ENCODE peak calls at places on chromosomes 6 and 20, in five cellular contexts. K is spleen, H is lower leg skin, W is uterus, Q is body of pancreas. N is an unnamed sample.

GRCh38 chr6:110002676-110003075 is 24.6 kb downstream of the GPR6 start:
- DNase-seq in K (no peak), H (no peak), W (no peak), Q (no peak), N (no peak)

GRCh38 chr6:89433637-89434499 is 916 bp downstream of the ANKRD6 start:
- DNase-seq in K (peak), H (peak), W (peak), Q (peak), N (peak)

GRCh38 chr20:1664911-1665310 is 7.3 kb upstream of the SIRPG start:
- DNase-seq in K (peak), H (no peak), W (no peak), Q (no peak), N (peak)

GRCh38 chr6:134708079-134708478 is 241.8 kb downstream of the ALDH8A1 start:
- DNase-seq in K (no peak), H (no peak), W (no peak), Q (no peak), N (no peak)

GRCh38 chr6:168699631-168700315 is 258.8 kb downstream of the SMOC2 start:
- DNase-seq in K (no peak), H (peak), W (peak), Q (no peak), N (no peak)

GRCh38 chr20:51183443-51183842 is 160.5 kb upstream of the KCNG1 start:
- DNase-seq in K (no peak), H (no peak), W (no peak), Q (no peak), N (no peak)

GRCh38 chr6:85600713-85601313 is 7.2 kb upstream of the SNX14 start:
- DNase-seq in K (no peak), H (no peak), W (no peak), Q (no peak), N (no peak)

GRCh38 chr20:33111306-33111705 is 31.9 kb downstream of the BPIFB4 start:
- DNase-seq in K (no peak), H (no peak), W (no peak), Q (no peak), N (no peak)

GRCh38 chr6:160167547-160168391 is 46.2 kb downstream of the SLC22A1 start:
- DNase-seq in K (no peak), H (no peak), W (no peak), Q (no peak), N (no peak)

GRCh38 chr6:43768983-43769525 is 957 bp upstream of the VEGFA start:
- DNase-seq in K (peak), H (no peak), W (peak), Q (peak), N (no peak)

GRCh38 chr6:150835620-150836019 is 29.9 kb upstream of the MTHFD1L start:
- DNase-seq in K (no peak), H (no peak), W (no peak), Q (no peak), N (no peak)

GRCh38 chr6:49662877-49663231 is 26.2 kb upstream of the RHAG start:
- DNase-seq in K (no peak), H (no peak), W (no peak), Q (no peak), N (no peak)

GRCh38 chr6:84466521-84466920 is 239.1 kb upstream of the CEP162 start:
- DNase-seq in K (no peak), H (no peak), W (no peak), Q (peak), N (no peak)

GRCh38 chr6:79544939-79545450 is 7.8 kb upstream of the LCA5 start:
- DNase-seq in K (no peak), H (peak), W (peak), Q (peak), N (peak)

GRCh38 chr6:132070356-132070755 is 119.2 kb upstream of the CCN2 start:
- DNase-seq in K (no peak), H (no peak), W (no peak), Q (no peak), N (no peak)

GRCh38 chr6:143223895-143224294 is 163.2 kb downstream of the AIG1 start:
- DNase-seq in K (no peak), H (peak), W (no peak), Q (peak), N (no peak)

GRCh38 chr6:161111256-161111655 is 119.7 kb downstream of the MAP3K4 start:
- DNase-seq in K (no peak), H (no peak), W (no peak), Q (no peak), N (no peak)

GRCh38 chr6:126188271-126188909 is 151.5 kb upstream of the CENPW start:
- DNase-seq in K (no peak), H (no peak), W (no peak), Q (no peak), N (no peak)

GRCh38 chr20:57409672-57410397 is 18.6 kb downstream of the RBM38 start:
- DNase-seq in K (peak), H (no peak), W (no peak), Q (no peak), N (no peak)

GRCh38 chr6:50922579-50923525 is 104.2 kb downstream of the TFAP2B start:
- DNase-seq in K (no peak), H (no peak), W (no peak), Q (no peak), N (no peak)

GRCh38 chr6:145278163-145278807 is 457.0 kb downstream of the EPM2A start:
- DNase-seq in K (no peak), H (no peak), W (no peak), Q (no peak), N (no peak)

GRCh38 chr6:148440877-148441453 is 98.3 kb downstream of the SASH1 start:
- DNase-seq in K (no peak), H (peak), W (peak), Q (peak), N (no peak)

DNA sequence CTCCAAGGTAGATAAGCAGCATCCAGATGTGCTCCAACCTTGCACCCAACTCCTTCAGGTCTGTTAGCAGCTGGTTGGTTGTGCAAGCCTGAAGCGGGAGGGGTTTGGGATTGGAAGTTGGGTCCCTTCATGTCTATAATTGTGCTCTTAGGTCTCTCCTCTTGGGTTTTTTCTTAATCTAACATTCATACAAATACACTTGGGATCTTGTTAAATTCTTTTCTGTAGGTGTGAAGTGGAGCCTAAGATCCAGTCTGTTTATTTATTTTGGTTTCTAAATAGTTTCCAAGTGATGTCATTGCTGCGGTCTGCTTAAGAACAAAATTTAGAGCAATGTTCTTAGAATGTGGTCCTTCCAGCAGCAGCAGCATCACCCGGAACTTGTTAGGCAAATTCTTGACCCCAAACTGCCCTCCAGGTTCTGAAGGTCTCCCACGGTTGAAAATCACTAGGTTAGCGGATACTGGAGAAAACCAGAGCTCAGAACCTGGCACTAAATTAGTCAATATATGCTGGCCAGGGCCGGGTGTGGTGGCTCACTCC is 5.3 kb downstream of the UBE2C start:
- DNase-seq in K (no peak), H (no peak), W (no peak), Q (no peak), N (no peak)
- TF ChIP-seq POLR2A in K (no peak), H (no peak), W (no peak), Q (no peak), N (no peak)

DNA sequence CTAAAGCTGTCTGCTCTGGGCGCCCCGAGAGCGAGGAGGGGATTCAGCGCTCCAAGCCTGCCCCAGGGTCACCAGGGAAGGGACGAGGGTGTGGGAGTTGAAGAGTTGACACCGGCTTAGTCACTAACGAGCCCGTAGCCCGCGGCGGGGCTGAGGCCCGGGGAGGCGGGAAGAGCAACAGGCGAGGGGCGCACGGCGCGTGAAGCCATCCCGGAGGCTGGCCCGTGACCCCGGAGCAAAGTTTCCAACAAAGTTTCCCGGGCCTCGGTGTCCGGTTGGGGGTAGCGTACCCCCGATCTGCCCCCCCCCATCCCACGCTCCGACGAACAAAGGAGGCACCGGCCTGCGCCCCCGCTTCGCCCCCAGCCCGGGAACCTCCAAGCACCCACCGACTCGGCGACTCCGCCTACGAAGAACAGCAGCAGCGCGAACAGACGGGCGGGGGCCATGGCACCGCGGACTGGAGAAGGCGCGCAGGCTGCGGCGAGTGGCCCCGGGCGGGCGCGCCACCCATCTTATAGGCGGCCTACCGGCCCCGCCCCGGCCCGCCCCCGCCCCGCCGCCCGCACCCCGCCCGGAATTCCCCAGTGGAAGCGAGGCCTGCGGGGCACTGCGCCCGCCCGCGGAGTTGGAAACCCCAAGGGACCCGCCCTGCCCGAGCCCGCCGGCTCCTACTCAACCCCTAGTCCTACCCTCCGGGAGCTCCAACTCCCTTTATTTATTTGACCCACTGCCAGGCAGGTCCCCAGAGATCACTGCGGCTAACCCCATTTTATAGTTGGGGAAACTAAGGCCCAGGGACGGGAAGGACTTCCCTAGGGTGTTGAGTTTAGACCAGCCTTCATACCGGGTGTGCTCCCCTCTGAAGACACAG is at the start of gene SDC4:
- DNase-seq in K (peak), H (peak), W (peak), Q (peak), N (peak)
- TF ChIP-seq POLR2A in K (peak), H (peak), W (no peak), Q (peak), N (peak)

DNA sequence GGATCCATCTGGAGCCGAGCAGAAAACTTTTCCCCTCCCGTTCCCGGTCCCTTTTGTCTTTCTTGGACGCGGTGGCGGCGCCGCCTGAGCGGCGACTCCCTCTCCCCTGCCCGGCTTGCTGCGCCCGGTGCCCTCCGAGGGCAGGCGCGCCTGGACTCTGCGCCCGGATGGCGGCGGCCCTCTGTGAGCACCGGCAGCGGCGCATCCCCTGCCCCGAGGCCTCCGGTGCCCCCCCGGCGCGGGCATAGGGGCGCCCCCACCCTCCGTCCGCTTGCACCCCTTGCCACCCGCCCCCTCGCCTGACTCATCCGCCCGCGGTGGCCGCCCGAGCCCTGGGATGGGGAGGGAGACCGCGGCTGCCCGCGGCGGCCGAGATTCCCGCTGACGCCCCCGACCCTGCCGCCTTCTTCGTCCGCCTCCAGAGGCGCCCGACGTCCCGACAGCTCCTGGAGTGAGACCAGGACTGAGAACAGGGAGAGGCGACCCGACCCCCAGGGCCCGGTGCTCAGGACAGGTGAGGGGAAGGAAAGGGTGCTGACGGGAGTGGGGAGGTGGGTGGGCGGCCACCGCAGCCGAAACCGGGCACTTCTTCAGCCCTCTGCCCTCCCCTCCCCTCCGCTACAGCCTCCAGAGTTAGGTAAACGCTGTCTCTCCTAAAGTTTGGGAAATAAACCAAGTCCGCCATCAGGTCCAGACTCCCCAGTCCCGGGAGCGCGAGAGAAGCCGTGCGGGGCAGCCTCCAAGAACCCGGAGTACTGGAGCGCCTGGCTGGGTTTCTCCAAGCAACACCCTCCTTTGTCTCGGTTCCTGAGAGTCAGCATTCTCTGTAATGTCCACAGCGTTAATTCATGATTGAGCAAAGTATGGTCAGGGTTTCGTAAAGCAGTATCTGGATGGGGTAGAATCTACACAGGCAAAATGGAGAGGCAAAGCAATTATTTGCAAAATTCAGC is at the start of gene TMEM200A:
- DNase-seq in K (peak), H (peak), W (peak), Q (peak), N (peak)
- TF ChIP-seq POLR2A in K (no peak), H (no peak), W (no peak), Q (no peak), N (no peak)

GRCh38 chr6:158011980-158012566 is 30.4 kb downstream of the SYNJ2 start:
- DNase-seq in K (peak), H (no peak), W (no peak), Q (no peak), N (no peak)
- TF ChIP-seq POLR2A in K (no peak), H (no peak), W (no peak), Q (no peak), N (no peak)

N was measured in GM12892.